ENCODE peak calls at places on chromosomes 4 and X, in five cellular contexts. M is CD4-positive, alpha-beta memory T cell; G is ovary; H is upper lobe of right lung; W is heart right ventricle. V is an unnamed sample. For H3K36me3, the result is how much of the 10 kb centered on the place peaks cover.

GRCh38 chr4:83297548-83298260 is 13.1 kb upstream of the COQ2 start:
- DNase-seq in H (no peak), M (peak), W (no peak), G (no peak), V (no peak)

GRCh38 chr4:98027827-98028226 is 115.4 kb downstream of the STPG2 start:
- DNase-seq in G (no peak), M (no peak), W (no peak), H (no peak), V (no peak)

GRCh38 chr4:28444886-28445496 is 1584.3 kb downstream of the STIM2 start:
- DNase-seq in W (no peak), G (no peak), H (no peak), M (no peak), V (no peak)

GRCh38 chr4:48129307-48130014 is 4.6 kb downstream of the TXK start:
- DNase-seq in M (no peak), W (no peak), H (no peak), G (peak), V (no peak)

GRCh38 chr4:149766135-149766534 is 49.5 kb downstream of the IQCM start:
- DNase-seq in W (no peak), H (no peak), G (no peak), M (no peak), V (no peak)

GRCh38 chr4:174521800-174522182 is 497 bp downstream of the HPGD start:
- DNase-seq in H (peak), M (peak), G (no peak), W (peak), V (no peak)

GRCh38 chr4:140309124-140309870 is 64.1 kb upstream of the SCOC start:
- DNase-seq in G (no peak), W (no peak), M (no peak), H (no peak), V (peak)

GRCh38 chr4:138275946-138276621 is 33.9 kb upstream of the SLC7A11 start:
- DNase-seq in H (no peak), M (no peak), G (no peak), W (no peak), V (no peak)

GRCh38 chr4:151418856-151419255 is 9.9 kb downstream of the FHIP1A start:
- DNase-seq in M (no peak), H (no peak), W (no peak), G (no peak), V (no peak)

GRCh38 chr4:185955817-185956542 is 113.0 kb upstream of the TLR3 start:
- DNase-seq in M (no peak), H (no peak), G (no peak), W (no peak), V (no peak)

GRCh38 chrX:129981752-129982299 is 609 bp upstream of the BCORL1 start:
- DNase-seq in H (peak), M (no peak), G (no peak), W (no peak), V (no peak)

GRCh38 chr4:7699040-7699439 is 240.6 kb downstream of the AFAP1 start:
- DNase-seq in W (peak), G (peak), M (no peak), H (no peak), V (no peak)

GRCh38 chr4:7649741-7650531 is 215.2 kb upstream of the PSAPL1 start:
- DNase-seq in H (peak), W (no peak), M (peak), G (no peak), V (no peak)

GRCh38 chr4:10582059-10582686 is 102.4 kb downstream of the CLNK start:
- DNase-seq in M (no peak), G (peak), W (peak), H (no peak), V (no peak)

GRCh38 chrX:30888526-30889146 is 418 bp downstream of the TAB3 start:
- DNase-seq in W (peak), H (no peak), M (no peak), G (peak), V (no peak)

GRCh38 chrX:105297041-105297440 is 76.5 kb upstream of the TEX13A start:
- DNase-seq in H (no peak), M (no peak), G (no peak), W (no peak), V (no peak)

GRCh38 chr4:90121961-90122748 is 5.0 kb upstream of the CCSER1 start:
- DNase-seq in H (no peak), W (no peak), M (no peak), G (no peak), V (no peak)

GRCh38 chrX:109830157-109830703 is 97.2 kb upstream of the ACSL4 start:
- DNase-seq in M (no peak), W (no peak), G (no peak), H (no peak), V (no peak)

GRCh38 chrX:109826954-109827708 is 94.1 kb upstream of the ACSL4 start:
- DNase-seq in H (no peak), M (no peak), W (no peak), G (no peak), V (no peak)

GRCh38 chrX:109831326-109831985 is 98.4 kb upstream of the ACSL4 start:
- DNase-seq in W (no peak), M (no peak), G (no peak), H (no peak), V (no peak)

GRCh38 chrX:109830704-109831206 is 97.7 kb upstream of the ACSL4 start:
- DNase-seq in W (no peak), G (no peak), H (no peak), M (no peak), V (no peak)

DNA sequence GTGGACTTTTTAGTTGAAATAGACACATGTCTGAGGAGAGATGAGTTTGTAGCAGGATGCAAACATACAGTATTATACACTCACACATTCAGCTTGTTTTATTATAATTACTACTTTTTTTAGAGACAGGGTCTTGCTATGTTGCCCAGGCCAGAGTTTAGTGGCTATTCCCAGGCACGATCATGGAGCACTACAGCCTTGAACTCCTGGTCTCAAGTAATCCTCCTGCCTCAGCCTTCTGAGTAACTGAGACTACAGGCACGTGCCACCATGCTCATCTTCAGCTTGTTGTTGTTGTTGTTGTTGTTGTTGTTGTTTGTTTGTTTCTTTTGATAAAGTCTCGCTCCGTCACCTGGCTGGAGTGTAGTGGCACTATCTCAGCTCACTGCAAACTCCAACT is 94.7 kb upstream of the ACSL4 start:
- DNase-seq in M (no peak), W (no peak), G (no peak), H (no peak), V (no peak)
- H3K27ac ChIP-seq in M (no peak), W (no peak), G (no peak), H (no peak), V (no peak)

GRCh38 chr4:39455486-39455885 is 3.2 kb downstream of the RPL9 start:
- DNase-seq in M (no peak), G (no peak), H (no peak), W (no peak), V (no peak)

GRCh38 chr4:39452860-39453587 is 5.7 kb downstream of the RPL9 start:
- DNase-seq in G (no peak), H (no peak), M (no peak), W (no peak), V (no peak)

GRCh38 chr4:39453738-39454137 is 5.0 kb downstream of the RPL9 start:
- DNase-seq in M (no peak), W (no peak), H (no peak), G (no peak), V (no peak)

GRCh38 chr4:39458505-39459300 is at the start of the genes LIAS and RPL9:
- DNase-seq in W (peak), H (peak), G (peak), M (peak), V (peak)

GRCh38 chr4:39456946-39457763 is 1.6 kb downstream of the RPL9 start:
- DNase-seq in G (no peak), M (no peak), H (no peak), W (no peak), V (no peak)
- H3K36me3 ChIP-seq in G (under half), M (under half), H (half or more), W (half or more), V (half or more)

DNA sequence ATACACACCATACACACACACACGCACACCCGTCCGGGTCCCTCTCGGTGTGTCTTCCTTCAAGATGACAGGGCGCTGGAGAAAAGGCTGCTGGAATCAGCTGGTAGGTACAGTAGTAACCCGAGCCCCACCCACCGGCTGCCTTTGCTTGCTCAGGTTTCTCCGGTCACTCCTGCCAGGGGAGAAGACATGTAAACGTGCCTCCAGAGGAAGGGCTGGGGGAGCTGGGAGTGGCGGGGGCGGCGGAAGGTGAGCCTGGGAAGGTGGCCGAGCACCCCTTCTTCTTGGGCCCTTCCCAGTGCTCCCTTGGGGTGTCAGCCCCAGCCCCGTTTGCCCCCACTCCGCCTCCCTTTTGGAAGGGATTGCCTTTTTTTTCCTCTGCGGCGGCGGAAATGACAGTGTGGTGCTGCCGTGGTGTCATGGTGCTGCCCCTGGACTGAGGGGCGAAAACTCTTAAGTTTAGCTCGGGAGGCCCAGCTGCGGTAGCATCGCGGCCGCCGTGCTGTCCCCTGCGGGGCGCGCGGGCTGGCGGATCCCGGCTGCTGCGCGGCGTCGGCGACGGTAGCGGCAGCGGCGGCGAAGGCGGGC is at the start of gene MID2:
- DNase-seq in G (peak), H (peak), W (peak), M (peak), V (peak)
- H3K27ac ChIP-seq in G (peak), H (peak), W (peak), M (peak), V (peak)

GRCh38 chr4:2646386-2647149 is 109.6 kb downstream of the TNIP2 start:
- DNase-seq in M (no peak), H (peak), G (no peak), W (no peak), V (no peak)

GRCh38 chr4:2648159-2648814 is 107.8 kb downstream of the TNIP2 start:
- DNase-seq in W (no peak), G (no peak), M (no peak), H (peak), V (no peak)

GRCh38 chr4:2649604-2650114 is 106.5 kb downstream of the TNIP2 start:
- DNase-seq in H (peak), M (no peak), G (no peak), W (no peak), V (no peak)

GRCh38 chr4:2650276-2650675 is 105.9 kb downstream of the TNIP2 start:
- DNase-seq in H (peak), W (no peak), G (no peak), M (no peak), V (no peak)

GRCh38 chr4:2647403-2648158 is 108.6 kb downstream of the TNIP2 start:
- DNase-seq in G (no peak), H (peak), M (no peak), W (no peak), V (no peak)
- H3K36me3 ChIP-seq in G (under half), H (half or more), M (under half), W (half or more), V (half or more)

GRCh38 chrX:124393659-124394058 is 47.3 kb downstream of the SH2D1A start:
- DNase-seq in H (no peak), W (no peak), G (no peak), M (no peak), V (no peak)
- H3K27ac ChIP-seq in H (no peak), W (no peak), G (no peak), M (no peak), V (no peak)

DNA sequence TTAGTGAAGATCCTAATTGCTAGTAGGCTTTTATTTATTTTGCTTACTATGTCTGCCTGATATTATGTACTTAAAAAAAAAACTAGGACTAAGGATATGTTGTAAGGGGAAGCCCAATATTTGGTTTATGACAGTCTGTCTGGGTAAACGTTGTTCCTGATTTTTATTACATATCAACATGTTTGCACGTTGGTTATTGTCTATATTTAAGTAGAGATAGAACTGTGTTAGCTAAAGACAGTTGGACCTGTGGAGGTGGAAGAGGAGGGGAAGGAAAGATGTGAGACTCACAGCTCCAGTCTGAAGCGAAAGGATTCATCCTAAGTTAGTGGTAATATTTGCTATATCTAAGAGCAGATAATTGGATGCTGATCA is 90.3 kb downstream of the TMEM131L start:
- DNase-seq in M (no peak), W (no peak), H (no peak), G (no peak), V (no peak)
- H3K36me3 ChIP-seq in M (under half), W (under half), H (under half), G (under half), V (under half)

GRCh38 chr4:164116286-164116685 is 621.8 kb downstream of the TMA16 start:
- DNase-seq in G (no peak), M (no peak), H (no peak), W (no peak), V (no peak)
- H3K27ac ChIP-seq in G (no peak), M (no peak), H (no peak), W (no peak), V (no peak)

V was measured in left ventricle myocardium inferior.